ENCODE peak calls at places on chromosomes 11 and 22, in seven cellular contexts. I is neuronal stem cell; E is WTC11; V is psoas muscle; N is SW480; A is MM.1S; F is activated T-cell treated with anti-CD3 and anti-CD28 coated beads, Interleukin-2, amount 50 U/mL, for 1 hour. Z is an unnamed sample.

GRCh38 chr22:44668886-44669724 is 32.9 kb upstream of the PRR5 start:
- DNase-seq in I (no peak), E (no peak), V (peak; percentile 47), N (no peak), A (no peak), F (no peak), Z (no peak)

GRCh38 chr11:134200688-134201087 is 23.1 kb downstream of the NCAPD3 start:
- DNase-seq in I (no peak), E (no peak), V (no peak), N (no peak), A (no peak), F (no peak), Z (no peak)

GRCh38 chr11:130606781-130607511 is 158.5 kb downstream of the ADAMTS15 start:
- DNase-seq in I (no peak), E (no peak), V (peak; percentile 71), N (no peak), A (no peak), F (no peak), Z (no peak)

GRCh38 chr11:122306776-122307479 is 190.9 kb upstream of the BLID start:
- DNase-seq in I (no peak), E (peak; percentile 49), V (no peak), N (no peak), A (no peak), F (no peak), Z (no peak)

GRCh38 chr11:95568236-95568635 is 221.3 kb downstream of the FAM76B start:
- DNase-seq in I (no peak), E (no peak), V (no peak), N (no peak), A (no peak), F (no peak), Z (no peak)

GRCh38 chr11:61814242-61814957 is 2.4 kb downstream of the FADS1 start:
- DNase-seq in I (no peak), E (no peak), V (no peak), N (peak; percentile 84), A (no peak), F (no peak), Z (no peak)

GRCh38 chr11:122804161-122804560 is 34.1 kb upstream of the CRTAM start:
- DNase-seq in I (no peak), E (no peak), V (no peak), N (no peak), A (no peak), F (no peak), Z (no peak)

GRCh38 chr11:100955318-100955717 is 174.3 kb downstream of the PGR start:
- DNase-seq in I (no peak), E (no peak), V (no peak), N (no peak), A (no peak), F (no peak), Z (no peak)

GRCh38 chr22:24134090-24134846 is 47.0 kb upstream of the SUSD2 start:
- DNase-seq in I (peak; percentile 61), E (no peak), V (no peak), N (no peak), A (no peak), F (peak; percentile 79), Z (peak; percentile 62)